ENCODE peak calls at places on chromosomes 12 and 14, in six cellular contexts. H is LoVo, K is lower lobe of right lung, U is GM06990, G is spleen, V is OCI-LY7. X is an unnamed sample.

GRCh38 chr12:76878045-76878898 is 547 bp downstream of the CSRP2 start:
- DNase-seq in H (peak), K (peak), U (peak), G (no peak), V (peak), X (no peak)

GRCh38 chr12:85322715-85323114 is 42.7 kb downstream of the ALX1 start:
- DNase-seq in H (no peak), K (no peak), U (no peak), G (no peak), V (no peak), X (no peak)

GRCh38 chr14:69703047-69704046 is 63.6 kb upstream of the SRSF5 start:
- DNase-seq in H (no peak), K (no peak), U (no peak), G (no peak), V (peak), X (no peak)

GRCh38 chr12:47080725-47081502 is 1.2 kb upstream of the AMIGO2 start:
- DNase-seq in H (peak), K (peak), U (peak), G (peak), V (no peak), X (no peak)

GRCh38 chr12:1844223-1844622 is 23.9 kb downstream of the LRTM2 start:
- DNase-seq in H (no peak), K (peak), U (no peak), G (no peak), V (no peak), X (no peak)

GRCh38 chr12:118061011-118061875 is at the start of gene WSB2:
- DNase-seq in H (peak), K (peak), U (peak), G (peak), V (peak), X (no peak)

GRCh38 chr14:89807151-89807550 is 147.4 kb downstream of the EFCAB11 start:
- DNase-seq in H (no peak), K (no peak), U (no peak), G (no peak), V (no peak), X (no peak)

GRCh38 chr14:33347816-33348215 is 409.1 kb downstream of the NPAS3 start:
- DNase-seq in H (no peak), K (no peak), U (no peak), G (no peak), V (no peak), X (no peak)

GRCh38 chr12:60012659-60013058 is 416.8 kb downstream of the SLC16A7 start:
- DNase-seq in H (no peak), K (no peak), U (no peak), G (no peak), V (no peak), X (no peak)

GRCh38 chr12:58757422-58757821 is 162.9 kb downstream of the LRIG3 start:
- DNase-seq in H (no peak), K (no peak), U (no peak), G (no peak), V (no peak), X (no peak)

GRCh38 chr12:96445743-96446655 is 43.4 kb upstream of the CFAP54 start:
- DNase-seq in H (no peak), K (no peak), U (peak), G (no peak), V (peak), X (no peak)

GRCh38 chr12:102955926-102956737 is 1.3 kb upstream of the ASCL1 start:
- DNase-seq in H (no peak), K (no peak), U (no peak), G (no peak), V (no peak), X (no peak)

GRCh38 chr12:106519587-106519986 is 63.2 kb upstream of the RFX4 start:
- DNase-seq in H (no peak), K (no peak), U (no peak), G (no peak), V (no peak), X (no peak)

GRCh38 chr14:99461411-99461810 is 19.2 kb downstream of the SETD3 start:
- DNase-seq in H (no peak), K (no peak), U (no peak), G (no peak), V (no peak), X (no peak)

GRCh38 chr14:64209428-64210165 is 84.6 kb downstream of the ESR2 start:
- DNase-seq in H (no peak), K (peak), U (peak), G (peak), V (no peak), X (no peak)

GRCh38 chr14:22692194-22692593 is 48.0 kb upstream of the OR6J1 start:
- DNase-seq in H (no peak), K (no peak), U (no peak), G (no peak), V (no peak), X (no peak)

GRCh38 chr14:61188936-61189808 is 92.0 kb downstream of the TMEM30B start:
- DNase-seq in H (peak), K (peak), U (peak), G (no peak), V (no peak), X (no peak)

GRCh38 chr12:98485792-98486347 is 29.5 kb upstream of the TMPO start:
- DNase-seq in H (no peak), K (no peak), U (no peak), G (no peak), V (no peak), X (no peak)

GRCh38 chr14:89139404-89140247 is 277.4 kb downstream of the FOXN3 start:
- DNase-seq in H (no peak), K (no peak), U (no peak), G (no peak), V (no peak), X (peak)

GRCh38 chr14:62691613-62692489 is 353.4 kb downstream of the KCNH5 start:
- DNase-seq in H (peak), K (no peak), U (no peak), G (no peak), V (no peak), X (peak)

GRCh38 chr14:30848449-30849240 is 25.7 kb upstream of the COCH start:
- DNase-seq in H (no peak), K (no peak), U (no peak), G (no peak), V (no peak), X (no peak)

GRCh38 chr14:102652194-102652593 is 59.7 kb downstream of the RCOR1 start:
- DNase-seq in H (no peak), K (no peak), U (no peak), G (no peak), V (no peak), X (no peak)

GRCh38 chr14:55373784-55374725 is 37.6 kb downstream of the ATG14 start:
- DNase-seq in H (peak), K (no peak), U (no peak), G (no peak), V (peak), X (no peak)

GRCh38 chr14:21498540-21499526 is 12.3 kb downstream of the METTL3 start:
- DNase-seq in H (peak), K (no peak), U (no peak), G (no peak), V (peak), X (peak)

GRCh38 chr14:104284107-104284592 is 145.8 kb downstream of the KIF26A start:
- DNase-seq in H (no peak), K (peak), U (no peak), G (peak), V (no peak), X (no peak)